ENCODE peak calls at places on chromosomes 4 and X, in eight cellular contexts. T, D, K, H, O, V, Y and X are unnamed samples.

GRCh38 chrX:22126311-22126710 is 94.2 kb downstream of the PHEX start:
- DNase-seq in H (no peak), O (no peak), T (peak; percentile 40), K (no peak), Y (peak; percentile 27), V (no peak), D (no peak), X (peak; percentile 17)

GRCh38 chr4:177761692-177762091 is 319.5 kb upstream of the AGA start:
- DNase-seq in V (no peak), D (no peak), H (no peak), K (no peak), T (no peak), Y (no peak), O (no peak), X (no peak)

GRCh38 chrX:48938721-48939416 is 18.5 kb downstream of the OTUD5 start:
- DNase-seq in T (no peak), V (no peak), H (no peak), K (no peak), D (no peak), O (no peak), Y (no peak), X (no peak)

GRCh38 chr4:1285790-1286553 is 3.7 kb upstream of the MAEA start:
- DNase-seq in H (peak; percentile 8), O (no peak), K (peak; percentile 49), T (peak; percentile 40), Y (peak; percentile 9), V (peak; percentile 32), D (no peak), X (no peak)

GRCh38 chr4:185640809-185641675 is 105.7 kb upstream of the PDLIM3 start:
- DNase-seq in H (peak; percentile 91), T (peak; percentile 83), D (peak; percentile 88), V (no peak), K (no peak), O (peak; percentile 15), Y (peak; percentile 82), X (peak; percentile 94)

GRCh38 chr4:98203406-98204235 is 57.6 kb upstream of the RAP1GDS1 start:
- DNase-seq in Y (no peak), H (no peak), D (no peak), O (no peak), T (no peak), K (no peak), V (no peak), X (no peak)

GRCh38 chr4:38160487-38161207 is 200.4 kb downstream of the PTTG2 start:
- DNase-seq in Y (peak; percentile 99), K (no peak), D (peak; percentile 96), H (peak; percentile 99), V (peak; percentile 59), T (peak; percentile 99), O (peak; percentile 60), X (peak; percentile 98)

GRCh38 chrX:102154218-102154860 is 1.4 kb downstream of the BEX5 start:
- DNase-seq in H (no peak), T (no peak), Y (no peak), O (no peak), V (peak; percentile 17), D (no peak), K (no peak), X (no peak)

GRCh38 chr4:109332926-109333464 is 30.5 kb upstream of the COL25A1 start:
- DNase-seq in T (peak; percentile 3), O (no peak), H (peak; percentile 2), K (no peak), V (no peak), D (peak; percentile 10), Y (no peak), X (peak; percentile 12)

GRCh38 chr4:77174426-77174825 is 17.4 kb downstream of the CCNG2 start:
- DNase-seq in Y (peak; percentile 50), V (no peak), O (no peak), D (no peak), K (no peak), H (no peak), T (peak; percentile 26), X (no peak)

GRCh38 chrX:3815896-3816664 is 102.6 kb upstream of the PRKX start:
- DNase-seq in O (peak; percentile 8), K (peak; percentile 90), Y (peak; percentile 12), T (peak; percentile 28), D (peak; percentile 34), H (peak; percentile 16), V (peak; percentile 71), X (peak; percentile 19)

GRCh38 chr4:26208237-26208985 is 112.4 kb upstream of the RBPJ start:
- DNase-seq in T (no peak), V (no peak), K (no peak), Y (no peak), O (no peak), H (no peak), D (no peak), X (no peak)

GRCh38 chrX:129523076-129524055 is at the start of gene SMARCA1:
- DNase-seq in K (peak; percentile 75), D (peak; percentile 75), O (peak; percentile 67), V (peak; percentile 24), T (peak; percentile 44), H (peak; percentile 69), Y (peak; percentile 63), X (peak; percentile 63)

GRCh38 chrX:24202465-24203031 is 53.0 kb downstream of the ZFX start:
- DNase-seq in D (no peak), O (no peak), V (no peak), K (no peak), H (no peak), Y (no peak), T (no peak), X (no peak)

GRCh38 chrX:8341814-8342590 is 122.6 kb upstream of the VCX3B start:
- DNase-seq in V (no peak), H (peak; percentile 10), K (no peak), Y (no peak), D (peak; percentile 10), O (no peak), T (peak; percentile 72), X (no peak)

GRCh38 chr4:147550626-147551250 is 66.5 kb upstream of the TMEM184C start:
- DNase-seq in D (peak; percentile 51), Y (peak; percentile 95), V (no peak), O (no peak), T (peak; percentile 93), H (peak; percentile 56), K (no peak), X (peak; percentile 81)

GRCh38 chrX:77174680-77175336 is 272.4 kb upstream of the FGF16 start:
- DNase-seq in Y (no peak), O (no peak), D (no peak), K (no peak), V (no peak), T (no peak), H (peak; percentile 11), X (no peak)

GRCh38 chr4:98648602-98649001 is 9.8 kb downstream of the TSPAN5 start:
- DNase-seq in D (peak; percentile 63), V (no peak), T (peak; percentile 77), Y (no peak), O (no peak), H (peak; percentile 73), K (no peak), X (no peak)

GRCh38 chr4:98796986-98797385 is 131.9 kb downstream of the EIF4E start:
- DNase-seq in H (no peak), D (peak; percentile 25), Y (no peak), V (no peak), O (no peak), T (no peak), K (no peak), X (no peak)

GRCh38 chr4:30847157-30847556 is 127.0 kb downstream of the PCDH7 start:
- DNase-seq in O (no peak), Y (peak; percentile 20), H (no peak), T (no peak), K (no peak), V (no peak), D (no peak), X (no peak)

GRCh38 chr4:186920486-186920885 is 196.8 kb upstream of the FAT1 start:
- DNase-seq in D (peak; percentile 22), V (no peak), H (peak; percentile 41), O (no peak), Y (peak; percentile 80), K (no peak), T (peak; percentile 63), X (peak; percentile 83)

DNA sequence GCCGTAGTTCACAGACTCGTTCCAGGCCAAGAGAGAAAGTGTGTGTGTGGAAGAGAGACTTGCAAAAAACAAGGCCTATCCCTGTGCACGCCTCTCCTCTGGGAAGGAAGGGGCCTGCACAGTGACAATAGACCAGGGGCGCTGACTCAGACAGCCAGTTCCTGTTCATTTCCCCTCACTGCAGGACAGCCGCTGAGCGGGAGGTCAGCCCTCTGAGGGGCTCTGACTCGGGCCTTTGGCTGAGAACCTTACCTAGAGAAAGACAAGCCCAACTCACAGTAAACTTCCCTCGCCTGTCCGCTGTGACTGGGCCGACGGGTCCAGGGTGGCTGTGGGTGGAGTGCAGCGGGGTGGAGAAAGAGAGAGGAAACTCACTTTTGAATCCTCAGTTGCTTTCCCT is 52.1 kb downstream of the RTL5 start:
- DNase-seq in V (no peak), D (peak; percentile 23), H (peak; percentile 44), T (no peak), O (no peak), K (no peak), Y (no peak), X (no peak)
- H3K4me3 ChIP-seq in V (no peak overlapping the region), D (no peak overlapping the region), H (no peak overlapping the region), T (no peak overlapping the region), O (no peak overlapping the region), K (peak overlapping the region; percentile 49), Y (no peak overlapping the region), X (no peak overlapping the region)

DNA sequence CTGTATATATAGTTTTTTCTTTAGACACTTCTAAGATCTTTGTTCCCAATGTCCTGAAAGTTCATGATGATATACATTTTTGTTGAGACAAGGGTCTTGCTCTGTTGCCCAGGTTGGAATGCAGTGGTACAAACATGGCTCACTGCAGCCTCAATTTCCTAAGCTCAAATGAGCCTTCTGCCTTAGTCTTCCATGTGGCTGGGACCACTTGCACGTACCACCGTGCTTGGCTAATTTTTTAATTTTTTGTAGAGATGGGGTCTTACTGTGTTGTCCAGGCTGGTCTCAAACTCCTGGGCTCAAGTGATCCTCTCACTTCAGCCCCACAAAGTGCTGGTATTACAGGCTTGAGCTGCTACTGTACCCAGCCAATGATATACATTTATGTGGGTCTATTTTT is 132.9 kb upstream of the BCOR start:
- DNase-seq in T (no peak), H (no peak), K (no peak), V (no peak), Y (no peak), D (no peak), O (no peak), X (no peak)
- H3K4me3 ChIP-seq in T (no peak overlapping the region), H (no peak overlapping the region), K (no peak overlapping the region), V (no peak overlapping the region), Y (no peak overlapping the region), D (no peak overlapping the region), O (no peak overlapping the region), X (no peak overlapping the region)

DNA sequence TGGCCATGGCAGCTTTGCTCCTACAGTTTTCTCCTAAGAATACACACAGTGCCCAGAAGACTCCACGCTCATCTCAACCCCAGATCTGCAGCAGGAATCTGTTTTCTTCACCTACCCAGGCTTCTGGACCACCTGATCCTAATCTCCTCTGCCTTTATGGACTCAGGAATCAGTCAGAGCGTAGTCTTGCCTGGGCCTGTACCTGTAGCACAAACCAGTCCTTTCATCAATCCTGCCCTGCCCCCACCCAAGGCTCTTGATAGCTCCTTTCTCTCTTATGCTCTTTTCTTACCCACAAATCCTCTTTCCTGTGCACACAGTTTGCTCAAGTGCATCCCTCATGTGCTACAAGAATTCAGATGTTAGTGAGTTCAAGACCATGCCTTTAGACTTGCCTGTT is 89.7 kb downstream of the ZNF718 start:
- DNase-seq in T (no peak), D (no peak), K (no peak), V (no peak), H (no peak), Y (no peak), O (no peak), X (no peak)
- H3K4me3 ChIP-seq in T (peak overlapping the region; percentile 68), D (no peak overlapping the region), K (peak overlapping the region; percentile 83), V (no peak overlapping the region), H (no peak overlapping the region), Y (no peak overlapping the region), O (no peak overlapping the region), X (no peak overlapping the region)

GRCh38 chrX:9913041-9913440 is 54.1 kb upstream of the CLDN34 start:
- DNase-seq in V (no peak), H (peak; percentile 36), Y (peak; percentile 43), D (no peak), T (peak; percentile 33), O (no peak), K (no peak), X (peak; percentile 43)
- H3K4me3 ChIP-seq in V (no peak overlapping the region), H (no peak overlapping the region), Y (peak overlapping the region; percentile 21), D (no peak overlapping the region), T (no peak overlapping the region), O (no peak overlapping the region), K (no peak overlapping the region), X (no peak overlapping the region)